ENCODE peak calls at places on chromosomes 1 and 21, in four cellular contexts. L is stomach, M is transverse colon, I is DND-41. A is an unnamed sample.

GRCh38 chr1:166133276-166133841 is 33.4 kb downstream of the FAM78B start:
- DNase-seq in L (no peak), M (no peak), I (peak), A (peak)

GRCh38 chr1:89955311-89955710 is 39.6 kb upstream of the ZNF326 start:
- DNase-seq in L (no peak), M (no peak), I (no peak), A (no peak)

GRCh38 chr1:61083014-61083798 is 845 bp downstream of the NFIA start:
- DNase-seq in L (peak), M (peak), I (no peak), A (no peak)

GRCh38 chr1:32005522-32005921 is 8.1 kb upstream of the KHDRBS1 start:
- DNase-seq in L (no peak), M (no peak), I (no peak), A (no peak)

GRCh38 chr1:39105841-39106765 is 80.0 kb downstream of the NDUFS5 start:
- DNase-seq in L (peak), M (peak), I (peak), A (peak)

GRCh38 chr1:2644591-2645101 is 11.8 kb upstream of the MMEL1 start:
- DNase-seq in L (no peak), M (no peak), I (no peak), A (no peak)

GRCh38 chr1:41850029-41850428 is 68.7 kb downstream of the HIVEP3 start:
- DNase-seq in L (no peak), M (no peak), I (peak), A (no peak)

GRCh38 chr1:221268295-221268694 is 389.1 kb downstream of the HLX start:
- DNase-seq in L (no peak), M (no peak), I (no peak), A (no peak)

GRCh38 chr1:203028784-203029553 is 2.7 kb downstream of the PPFIA4 start:
- DNase-seq in L (no peak), M (no peak), I (no peak), A (peak)

GRCh38 chr1:22745675-22746585 is 35.3 kb downstream of the EPHB2 start:
- DNase-seq in L (no peak), M (peak), I (no peak), A (peak)

GRCh38 chr1:25664357-25664796 is 47.8 kb downstream of the MAN1C1 start:
- DNase-seq in L (no peak), M (no peak), I (no peak), A (no peak)

GRCh38 chr1:230851291-230851691 is 17.0 kb downstream of the C1orf198 start:
- DNase-seq in L (no peak), M (no peak), I (no peak), A (no peak)

GRCh38 chr1:181656491-181656890 is 173.2 kb downstream of the CACNA1E start:
- DNase-seq in L (no peak), M (no peak), I (no peak), A (no peak)

GRCh38 chr1:14516974-14517812 is 81.3 kb upstream of the KAZN start:
- DNase-seq in L (no peak), M (no peak), I (no peak), A (no peak)

GRCh38 chr1:223334156-223334555 is 29.8 kb downstream of the SUSD4 start:
- DNase-seq in L (no peak), M (no peak), I (no peak), A (no peak)

GRCh38 chr1:5597171-5597864 is 394.9 kb downstream of the NPHP4 start:
- DNase-seq in L (peak), M (no peak), I (no peak), A (peak)

GRCh38 chr21:36350282-36350910 is 30.4 kb downstream of the MORC3 start:
- DNase-seq in L (no peak), M (no peak), I (no peak), A (no peak)

GRCh38 chr1:4396571-4396970 is 257.8 kb upstream of the AJAP1 start:
- DNase-seq in L (no peak), M (no peak), I (no peak), A (no peak)

GRCh38 chr1:23438545-23438944 is 14.0 kb upstream of the TCEA3 start:
- DNase-seq in L (no peak), M (no peak), I (no peak), A (no peak)

GRCh38 chr1:37602750-37603694 is 7.3 kb upstream of the GNL2 start:
- DNase-seq in L (no peak), M (peak), I (peak), A (no peak)

GRCh38 chr1:51347398-51348146 is 17.2 kb upstream of the TTC39A start:
- DNase-seq in L (no peak), M (no peak), I (no peak), A (no peak)

GRCh38 chr1:179231923-179232322 is 2.4 kb upstream of the ABL2 start:
- DNase-seq in L (no peak), M (no peak), I (no peak), A (no peak)

GRCh38 chr1:6176751-6177150 is 3.4 kb downstream of the CHD5 start:
- DNase-seq in L (no peak), M (no peak), I (no peak), A (no peak)

GRCh38 chr1:208252126-208252853 is 8.1 kb upstream of the PLXNA2 start:
- DNase-seq in L (no peak), M (no peak), I (no peak), A (no peak)

GRCh38 chr1:8512504-8512903 is 194.6 kb downstream of the SLC45A1 start:
- DNase-seq in L (no peak), M (no peak), I (no peak), A (no peak)

GRCh38 chr1:97739596-97740103 is 181.2 kb downstream of the DPYD start:
- DNase-seq in L (no peak), M (no peak), I (no peak), A (no peak)

GRCh38 chr1:73765551-73766233 is 432.3 kb downstream of the LRRIQ3 start:
- DNase-seq in L (no peak), M (no peak), I (no peak), A (no peak)

DNA sequence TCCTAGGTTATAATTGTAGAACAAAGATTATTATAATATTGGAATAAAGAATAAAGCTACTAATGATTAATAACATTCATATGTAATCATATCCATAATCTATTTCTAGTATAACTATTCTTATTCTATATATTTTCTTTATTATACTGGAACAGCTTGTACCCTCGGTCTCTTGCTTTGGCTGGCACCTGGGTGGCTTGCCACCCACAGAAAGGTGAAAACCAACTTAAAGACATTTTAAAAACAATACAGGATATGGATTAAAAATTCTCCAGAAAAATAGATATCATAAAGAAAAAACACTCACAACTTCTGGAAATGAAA is 80.0 kb upstream of the PRRC2C start:
- DNase-seq in L (no peak), M (no peak), I (no peak), A (no peak)
- H3K4me3 ChIP-seq in L (no peak), M (no peak), I (no peak), A (no peak)

GRCh38 chr1:1355376-1355775 is 3.0 kb downstream of the MXRA8 start:
- DNase-seq in L (peak), M (no peak), I (no peak), A (no peak)
- H3K4me3 ChIP-seq in L (peak), M (peak), I (no peak), A (peak)

GRCh38 chr1:228009116-228009827 is 2.5 kb downstream of the WNT3A start:
- DNase-seq in L (peak), M (no peak), I (no peak), A (no peak)
- H3K4me3 ChIP-seq in L (no peak), M (no peak), I (no peak), A (no peak)

GRCh38 chr1:156492013-156492590 is 8.5 kb downstream of the MEF2D start:
- DNase-seq in L (no peak), M (no peak), I (no peak), A (no peak)

GRCh38 chr1:156494309-156494895 is 6.2 kb downstream of the MEF2D start:
- DNase-seq in L (no peak), M (no peak), I (no peak), A (no peak)

GRCh38 chr1:156492591-156493080 is 7.9 kb downstream of the MEF2D start:
- DNase-seq in L (no peak), M (peak), I (no peak), A (peak)

GRCh38 chr1:156493749-156494148 is 6.8 kb downstream of the MEF2D start:
- DNase-seq in L (no peak), M (no peak), I (no peak), A (no peak)

DNA sequence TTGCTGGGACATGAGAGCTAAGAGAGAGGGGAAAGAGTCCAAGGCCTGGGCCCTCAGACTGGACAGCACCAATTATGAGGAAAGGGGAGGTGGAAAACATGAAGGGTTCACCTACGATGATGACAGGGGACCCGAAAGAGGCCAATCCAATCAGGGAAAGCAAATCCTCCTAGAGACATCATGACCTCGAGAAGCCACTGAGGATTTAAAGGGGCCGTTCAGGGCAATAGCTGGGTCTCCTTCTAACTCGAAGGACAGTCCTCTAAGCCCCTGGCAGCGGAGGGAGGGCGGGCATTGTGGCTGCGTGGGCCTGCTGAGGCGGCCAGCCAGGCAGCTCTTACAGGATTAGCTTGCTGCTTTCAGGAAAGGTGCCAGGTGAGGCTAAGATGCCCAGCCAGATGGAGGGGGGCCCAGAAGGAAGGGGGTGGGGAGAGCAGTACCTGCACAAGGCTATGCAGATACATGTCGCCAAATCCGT is 7.4 kb downstream of the MEF2D start:
- DNase-seq in L (peak), M (peak), I (no peak), A (no peak)
- H3K4me3 ChIP-seq in L (no peak), M (no peak), I (no peak), A (no peak)

DNA sequence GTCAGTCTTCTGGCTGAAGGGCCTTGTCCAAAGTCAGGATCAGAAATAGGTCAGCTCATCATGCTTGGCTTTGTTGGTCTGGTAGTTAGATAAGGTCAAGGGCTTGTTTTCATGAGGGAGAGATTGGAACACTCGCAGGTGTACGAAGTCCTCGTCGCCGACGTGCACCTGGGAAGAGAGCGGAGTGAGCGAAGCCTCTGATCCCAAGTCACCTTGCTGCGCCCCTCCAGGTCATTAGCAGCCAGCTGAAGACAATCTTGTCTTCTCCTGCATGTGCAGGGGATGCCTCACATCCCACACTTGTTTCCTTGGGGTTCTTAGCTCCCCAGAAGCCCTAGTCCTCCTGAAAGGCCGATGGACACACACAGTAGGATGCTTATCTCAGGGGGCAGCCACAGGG is 1.9 kb downstream of the CSTB start:
- DNase-seq in L (no peak), M (no peak), I (no peak), A (no peak)
- H3K4me3 ChIP-seq in L (no peak), M (no peak), I (no peak), A (no peak)

DNA sequence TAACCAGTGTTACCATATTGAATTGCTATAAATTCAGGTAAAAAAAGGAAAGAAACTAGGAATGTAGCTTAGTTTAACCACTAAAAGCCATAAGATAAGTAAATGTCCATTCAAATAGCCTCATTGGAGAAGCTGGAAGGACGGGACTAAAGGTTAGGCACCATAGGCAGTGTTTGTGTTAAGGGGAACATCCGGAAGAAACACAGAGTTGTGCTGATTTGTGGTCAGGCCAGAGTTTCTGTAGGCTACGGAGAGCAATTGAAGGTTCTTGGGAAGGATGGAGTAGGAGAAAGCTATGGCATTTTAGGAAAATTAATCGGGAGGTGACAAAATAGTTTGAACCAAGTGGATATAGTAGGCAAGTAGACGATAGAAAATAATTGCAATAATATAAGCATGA is 1.3 kb upstream of the KCNJ10 start:
- DNase-seq in L (no peak), M (no peak), I (no peak), A (no peak)
- H3K4me3 ChIP-seq in L (no peak), M (no peak), I (no peak), A (no peak)

GRCh38 chr1:173669491-173669941 is at the start of gene ANKRD45:
- DNase-seq in L (no peak), M (no peak), I (no peak), A (no peak)
- H3K4me3 ChIP-seq in L (peak), M (no peak), I (no peak), A (no peak)

A was measured in colonic mucosa.